ENCODE peak calls at places on chromosome 21, in five cellular contexts. Z, X, Y, J and P are unnamed samples. For H3K4me1, the result is how much of the 10 kb centered on the place peaks cover.

GRCh38 chr21:15210235-15210678 is 145.5 kb upstream of the NRIP1 start:
- DNase-seq in Z (peak), X (no peak), Y (peak), J (no peak), P (no peak)

GRCh38 chr21:37877171-37877570 is 39.1 kb downstream of the KCNJ6 start:
- DNase-seq in Z (peak), X (no peak), Y (no peak), J (no peak), P (no peak)

GRCh38 chr21:42674351-42674940 is 21.0 kb downstream of the PDE9A start:
- DNase-seq in Z (peak), X (no peak), Y (no peak), J (no peak), P (no peak)

GRCh38 chr21:37631319-37632117 is 264.9 kb downstream of the DYRK1A start:
- DNase-seq in Z (no peak), X (no peak), Y (peak), J (no peak), P (no peak)

GRCh38 chr21:16309250-16309971 is 579.6 kb downstream of the USP25 start:
- DNase-seq in Z (no peak), X (no peak), Y (no peak), J (no peak), P (no peak)

GRCh38 chr21:42377211-42377950 is 11.0 kb upstream of the TFF1 start:
- DNase-seq in Z (no peak), X (no peak), Y (no peak), J (no peak), P (no peak)

GRCh38 chr21:43193651-43194302 is 25.0 kb downstream of the CRYAA start:
- DNase-seq in Z (peak), X (no peak), Y (no peak), J (no peak), P (no peak)

GRCh38 chr21:19065164-19065563 is 661.6 kb upstream of the TMPRSS15 start:
- DNase-seq in Z (no peak), X (no peak), Y (no peak), J (no peak), P (no peak)

GRCh38 chr21:34037009-34037408 is 36.4 kb upstream of the MRPS6 start:
- DNase-seq in Z (no peak), X (no peak), Y (no peak), J (no peak), P (no peak)

GRCh38 chr21:37627074-37627473 is 260.5 kb downstream of the DYRK1A start:
- DNase-seq in Z (no peak), X (no peak), Y (no peak), J (no peak), P (no peak)

GRCh38 chr21:17554619-17555472 is 42.0 kb downstream of the CXADR start:
- DNase-seq in Z (no peak), X (no peak), Y (peak), J (no peak), P (no peak)

GRCh38 chr21:20329636-20330035 is 668.6 kb upstream of the NCAM2 start:
- DNase-seq in Z (no peak), X (no peak), Y (no peak), J (no peak), P (no peak)

GRCh38 chr21:38506606-38507331 is 8.5 kb upstream of the ERG start:
- DNase-seq in Z (peak), X (no peak), Y (no peak), J (no peak), P (no peak)

GRCh38 chr21:38355992-38356781 is 99.4 kb downstream of the KCNJ15 start:
- DNase-seq in Z (peak), X (peak), Y (peak), J (no peak), P (peak)

GRCh38 chr21:38679531-38679930 is 126.2 kb upstream of the ETS2 start:
- DNase-seq in Z (peak), X (no peak), Y (no peak), J (no peak), P (no peak)

GRCh38 chr21:15141236-15141970 is 76.6 kb upstream of the NRIP1 start:
- DNase-seq in Z (no peak), X (no peak), Y (peak), J (no peak), P (no peak)

GRCh38 chr21:43334214-43334958 is 92.5 kb downstream of the SIK1 start:
- DNase-seq in Z (no peak), X (no peak), Y (no peak), J (no peak), P (no peak)

GRCh38 chr21:42427809-42428419 is 24.2 kb downstream of the UBASH3A start:
- DNase-seq in Z (no peak), X (no peak), Y (no peak), J (no peak), P (no peak)

GRCh38 chr21:38511662-38512243 is 13.5 kb upstream of the ERG start:
- DNase-seq in Z (no peak), X (no peak), Y (no peak), J (no peak), P (no peak)

GRCh38 chr21:27505516-27505915 is 538.6 kb upstream of the ADAMTS5 start:
- DNase-seq in Z (peak), X (no peak), Y (no peak), J (no peak), P (no peak)

GRCh38 chr21:42376338-42376982 is 10.1 kb upstream of the TFF1 start:
- DNase-seq in Z (no peak), X (no peak), Y (no peak), J (no peak), P (no peak)

GRCh38 chr21:17732306-17732705 is 86.8 kb downstream of the C21orf91 start:
- DNase-seq in Z (no peak), X (no peak), Y (no peak), J (no peak), P (no peak)

GRCh38 chr21:31408306-31409088 is 64.4 kb upstream of the TIAM1 start:
- DNase-seq in Z (peak), X (no peak), Y (no peak), J (peak), P (no peak)

GRCh38 chr21:38958940-38959685 is 153.4 kb downstream of the ETS2 start:
- DNase-seq in Z (peak), X (no peak), Y (peak), J (no peak), P (no peak)

GRCh38 chr21:21003701-21004100 is 5.5 kb downstream of the NCAM2 start:
- DNase-seq in Z (peak), X (no peak), Y (peak), J (no peak), P (no peak)

GRCh38 chr21:27633631-27634030 is 666.7 kb upstream of the ADAMTS5 start:
- DNase-seq in Z (peak), X (no peak), Y (no peak), J (no peak), P (no peak)

GRCh38 chr21:44065428-44065827 is 41.8 kb upstream of the PWP2 start:
- DNase-seq in Z (peak), X (peak), Y (no peak), J (peak), P (peak)

GRCh38 chr21:43269461-43269860 is 100.7 kb downstream of the CRYAA start:
- DNase-seq in Z (no peak), X (no peak), Y (no peak), J (peak), P (peak)

GRCh38 chr21:25107708-25108107 is 499.6 kb downstream of the MRPL39 start:
- DNase-seq in Z (peak), X (no peak), Y (no peak), J (no peak), P (no peak)

GRCh38 chr21:25836396-25836795 is 101.6 kb downstream of the GABPA start:
- DNase-seq in Z (peak), X (no peak), Y (no peak), J (no peak), P (no peak)

GRCh38 chr21:30289414-30289813 is at the start of gene KRTAP25-1:
- DNase-seq in Z (no peak), X (no peak), Y (no peak), J (no peak), P (no peak)

GRCh38 chr21:28687571-28687970 is 305.1 kb downstream of the LTN1 start:
- DNase-seq in Z (peak), X (no peak), Y (no peak), J (no peak), P (no peak)

GRCh38 chr21:34812510-34813265 is 143.9 kb downstream of the CLIC6 start:
- DNase-seq in Z (peak), X (no peak), Y (peak), J (no peak), P (no peak)

GRCh38 chr21:23725576-23725975 is 1881.7 kb downstream of the MRPL39 start:
- DNase-seq in Z (no peak), X (no peak), Y (no peak), J (no peak), P (no peak)

DNA sequence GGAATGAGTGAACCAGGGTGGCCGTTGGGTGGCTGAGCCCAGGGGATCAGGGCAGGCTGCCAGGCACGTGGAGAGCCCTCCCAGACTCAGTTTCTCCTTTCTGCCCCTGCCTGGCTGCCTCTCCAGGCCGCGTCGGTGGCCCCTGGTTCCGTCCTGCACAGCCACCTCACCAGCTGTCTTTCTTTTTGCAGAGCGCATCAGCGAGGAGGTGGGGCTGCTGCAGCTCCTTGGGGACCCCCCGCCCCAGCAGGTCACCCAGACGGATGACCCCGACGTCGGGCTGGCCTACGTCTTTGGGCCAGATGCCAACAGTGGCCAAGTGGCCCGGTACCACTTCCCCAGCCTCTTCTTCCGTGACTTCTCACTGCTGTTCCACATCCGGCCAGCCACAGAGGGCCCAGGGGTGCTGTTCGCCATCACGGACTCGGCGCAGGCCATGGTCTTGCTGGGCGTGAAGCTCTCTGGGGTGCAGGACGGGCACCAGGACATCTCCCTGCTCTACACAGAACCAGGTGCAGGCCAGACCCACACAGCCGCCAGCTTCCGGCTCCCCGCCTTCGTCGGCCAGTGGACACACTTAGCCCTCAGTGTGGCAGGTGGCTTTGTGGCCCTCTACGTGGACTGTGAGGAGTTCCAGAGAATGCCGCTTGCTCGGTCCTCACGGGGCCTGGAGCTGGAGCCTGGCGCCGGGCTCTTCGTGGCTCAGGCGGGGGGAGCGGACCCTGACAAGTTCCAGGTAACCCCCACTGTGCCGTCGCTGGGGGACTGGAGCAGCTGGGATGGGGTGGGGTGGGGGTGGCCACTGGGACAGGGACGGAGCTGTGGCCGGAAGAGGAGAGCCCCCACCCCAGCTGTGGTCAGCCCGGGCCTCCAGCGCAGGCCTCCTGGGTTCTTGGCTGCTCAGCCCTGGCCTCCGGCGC is 63.3 kb downstream of the COL18A1 start:
- DNase-seq in Z (no peak), X (no peak), Y (no peak), J (no peak), P (no peak)
- H3K4me1 ChIP-seq in Z (under half), X (under half), Y (half or more), J (under half), P (under half)

GRCh38 chr21:36427502-36427901 is 42.3 kb downstream of the CHAF1B start:
- DNase-seq in Z (no peak), X (no peak), Y (no peak), J (no peak), P (no peak)

GRCh38 chr21:36429672-36430546 is 44.7 kb downstream of the CHAF1B start:
- DNase-seq in Z (peak), X (peak), Y (peak), J (peak), P (peak)

GRCh38 chr21:36431252-36431651 is 46.1 kb downstream of the CHAF1B start:
- DNase-seq in Z (no peak), X (no peak), Y (no peak), J (no peak), P (no peak)

GRCh38 chr21:36430841-36431240 is 45.6 kb downstream of the CHAF1B start:
- DNase-seq in Z (peak), X (no peak), Y (no peak), J (no peak), P (no peak)

GRCh38 chr21:36428789-36429671 is 43.8 kb downstream of the CHAF1B start:
- DNase-seq in Z (no peak), X (no peak), Y (no peak), J (no peak), P (no peak)
- H3K27ac ChIP-seq in Z (peak), X (no peak), Y (peak), J (no peak), P (no peak)

GRCh38 chr21:41370840-41371697 is 9.2 kb downstream of the MX2 start:
- DNase-seq in Z (peak), X (no peak), Y (no peak), J (no peak), P (no peak)

GRCh38 chr21:41368361-41369104 is 6.7 kb downstream of the MX2 start:
- DNase-seq in Z (no peak), X (no peak), Y (no peak), J (no peak), P (no peak)

GRCh38 chr21:41369105-41369914 is 7.5 kb downstream of the MX2 start:
- DNase-seq in Z (peak), X (no peak), Y (no peak), J (peak), P (no peak)

GRCh38 chr21:41371698-41372030 is 9.8 kb downstream of the MX2 start:
- DNase-seq in Z (no peak), X (no peak), Y (no peak), J (no peak), P (no peak)

DNA sequence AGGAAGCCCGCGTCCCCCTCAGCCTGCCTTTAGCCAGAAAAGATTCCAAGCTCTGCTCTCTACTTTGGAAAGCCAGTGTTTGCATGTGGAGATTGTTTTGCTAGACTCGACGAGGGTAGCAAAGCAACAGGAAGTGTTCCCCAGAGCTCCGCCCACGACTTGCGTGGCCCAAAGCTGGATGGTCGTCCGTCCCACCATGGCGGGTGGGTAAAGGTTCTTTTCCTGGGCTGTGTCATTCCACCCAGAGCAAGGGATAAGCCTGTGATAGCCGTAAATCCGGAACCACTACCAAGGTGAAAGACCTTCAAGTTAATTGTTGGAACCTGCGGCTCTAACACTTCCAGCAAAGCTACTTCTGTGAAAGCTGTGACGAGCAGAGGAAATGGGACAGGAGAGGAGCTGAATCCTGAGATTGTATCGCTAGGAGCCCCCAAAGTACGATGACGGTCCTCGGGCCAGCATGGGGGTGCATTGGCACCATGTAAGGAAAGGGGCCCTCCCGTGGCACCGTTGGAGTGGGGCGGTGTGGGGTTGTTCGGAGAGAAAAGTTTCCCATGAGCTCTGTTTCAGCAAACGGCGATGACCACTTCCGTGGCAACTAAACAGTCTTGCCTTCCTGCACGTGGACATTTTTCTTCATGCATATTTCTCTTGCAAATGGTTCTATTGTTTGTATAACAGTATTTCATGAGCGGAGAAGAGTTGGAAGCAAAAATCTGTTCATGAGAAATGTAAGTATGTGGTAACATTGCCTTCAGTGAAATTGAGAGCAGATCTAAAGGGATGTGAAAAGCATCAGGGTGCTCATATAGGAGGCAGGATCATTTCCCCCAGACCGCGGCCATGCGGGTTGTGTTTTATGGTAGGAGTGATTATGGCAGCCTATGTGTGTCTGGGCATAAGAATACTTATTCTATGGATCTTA is 8.3 kb downstream of the MX2 start:
- DNase-seq in Z (no peak), X (peak), Y (no peak), J (peak), P (no peak)
- H3K4me3 ChIP-seq in Z (peak), X (peak), Y (no peak), J (peak), P (peak)

DNA sequence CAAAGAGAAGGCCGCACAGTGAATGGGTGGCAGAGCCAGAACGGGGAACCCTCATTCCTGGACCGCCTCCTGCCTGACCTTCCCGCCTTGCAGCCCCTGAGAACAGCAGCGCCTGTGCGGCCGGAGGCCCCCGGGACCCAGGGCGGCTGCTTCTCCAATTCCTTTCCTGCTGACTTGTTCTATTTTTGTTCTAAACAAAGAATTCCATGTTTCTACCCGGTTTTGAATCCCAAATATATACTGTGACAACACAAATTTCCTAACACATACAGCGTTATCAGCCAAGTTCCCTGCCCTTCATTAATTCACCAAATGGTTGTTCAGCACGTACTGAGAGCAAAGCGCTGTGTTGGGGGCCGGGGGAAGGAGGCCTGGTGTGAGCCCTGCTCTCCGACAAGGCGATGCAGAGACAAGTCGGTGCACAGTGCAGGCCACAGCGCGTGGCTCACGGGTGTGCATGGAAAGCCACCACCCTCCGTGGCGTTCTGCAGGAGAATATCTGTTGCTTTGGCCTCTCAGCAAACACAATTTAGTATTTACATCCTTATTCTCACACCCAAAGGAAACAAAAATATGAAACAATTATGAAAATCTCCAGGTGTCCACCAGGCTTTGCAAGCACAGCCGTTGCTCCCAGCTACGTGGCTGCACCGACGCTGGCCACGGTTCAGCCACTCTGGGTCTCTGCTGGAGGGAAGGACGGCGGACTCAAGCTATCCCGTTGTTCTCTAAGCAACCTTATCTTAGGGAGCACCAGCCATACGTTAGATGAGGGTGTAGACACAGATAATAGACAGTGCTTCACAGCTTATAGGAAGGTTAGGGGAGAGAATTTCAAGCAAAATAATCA is 31.7 kb upstream of the COL6A2 start:
- DNase-seq in Z (no peak), X (no peak), Y (no peak), J (no peak), P (no peak)
- H3K4me1 ChIP-seq in Z (under half), X (under half), Y (under half), J (under half), P (under half)

GRCh38 chr21:32807717-32808380 is 36.3 kb upstream of the PAXBP1 start:
- DNase-seq in Z (peak), X (no peak), Y (no peak), J (no peak), P (no peak)
- H3K27ac ChIP-seq in Z (no peak), X (no peak), Y (no peak), J (no peak), P (no peak)